ENCODE peak calls at places on chromosomes 11 and 22, in six cellular contexts. D is NCI-H524, J is HEK293T, H is Kasumi-1, L is tibial artery, F is H7. G is an unnamed sample.

GRCh38 chr11:25423436-25424184 is 908.3 kb upstream of the ANO3 start:
- DNase-seq in J (no peak), D (no peak), H (no peak), F (peak), L (no peak), G (no peak)

GRCh38 chr11:61683961-61684869 is 4.0 kb downstream of the DAGLA start:
- DNase-seq in H (no peak), L (no peak), J (no peak), D (no peak), F (peak), G (no peak)

GRCh38 chr11:46248270-46249102 is 29.0 kb upstream of the CREB3L1 start:
- DNase-seq in L (no peak), F (peak), D (no peak), H (no peak), J (no peak), G (no peak)

GRCh38 chr22:49947296-49947622 is 13.3 kb upstream of the PIM3 start:
- DNase-seq in F (no peak), D (no peak), J (no peak), L (no peak), H (no peak), G (no peak)

GRCh38 chr11:34860034-34860433 is 56.1 kb downstream of the APIP start:
- DNase-seq in H (no peak), F (no peak), D (peak), L (no peak), J (no peak), G (peak)

GRCh38 chr11:86577663-86578636 is 94.5 kb downstream of the ME3 start:
- DNase-seq in J (no peak), F (no peak), H (no peak), D (peak), L (peak), G (no peak)

GRCh38 chr11:93831343-93832082 is 18.9 kb downstream of the VSTM5 start:
- DNase-seq in L (no peak), J (no peak), F (no peak), H (no peak), D (no peak), G (no peak)

GRCh38 chr11:27896096-27896495 is 195.8 kb upstream of the BDNF start:
- DNase-seq in F (no peak), D (no peak), H (no peak), J (no peak), L (no peak), G (no peak)

GRCh38 chr11:117126223-117126965 is 17.7 kb upstream of the PAFAH1B2 start:
- DNase-seq in D (no peak), F (no peak), H (no peak), J (no peak), L (no peak), G (no peak)

GRCh38 chr11:122617297-122617696 is 38.2 kb upstream of the UBASH3B start:
- DNase-seq in D (no peak), H (no peak), F (no peak), L (no peak), J (no peak), G (no peak)

GRCh38 chr11:109088061-109088460 is 333.9 kb upstream of the C11orf87 start:
- DNase-seq in J (no peak), H (no peak), D (no peak), F (no peak), L (no peak), G (no peak)

GRCh38 chr22:44728761-44729261 is 23.6 kb upstream of the ARHGAP8 start:
- DNase-seq in F (no peak), L (no peak), H (no peak), D (no peak), J (no peak), G (no peak)

GRCh38 chr11:7552666-7553065 is 38.9 kb downstream of the PPFIBP2 start:
- DNase-seq in J (no peak), F (no peak), D (no peak), H (no peak), L (no peak), G (no peak)

GRCh38 chr11:75577198-75577597 is 15.1 kb downstream of the SERPINH1 start:
- DNase-seq in H (peak), J (peak), D (no peak), L (no peak), F (peak), G (no peak)

GRCh38 chr11:69918938-69919650 is 99.9 kb upstream of the FGF3 start:
- DNase-seq in L (peak), D (peak), H (peak), J (peak), F (peak), G (peak)

GRCh38 chr22:22753526-22754267 is 109.3 kb downstream of the GGTLC2 start:
- DNase-seq in H (peak), L (peak), J (peak), D (peak), F (peak), G (peak)

GRCh38 chr11:22742149-22742548 is 75.7 kb downstream of the GAS2 start:
- DNase-seq in L (no peak), J (no peak), H (no peak), F (no peak), D (no peak), G (no peak)

GRCh38 chr11:61691378-61692156 is 11.4 kb downstream of the DAGLA start:
- DNase-seq in H (peak), F (peak), L (no peak), J (no peak), D (no peak), G (peak)

GRCh38 chr11:70711911-70712185 is 313.5 kb downstream of the CTTN start:
- DNase-seq in J (no peak), F (no peak), H (no peak), D (no peak), L (no peak), G (no peak)